ENCODE peak calls at places on chromosome 2, in five cellular contexts. Z, Y, S, P and E are unnamed samples.
A peak's percentile ranks its signal among the peaks of the same experiment; 100 is the strongest.

GRCh38 chr2:72579595-72580180 is 246.1 kb downstream of the EXOC6B start:
- DNase-seq in Z (no peak), S (no peak), P (no peak), Y (peak; percentile 17), E (peak; percentile 53)

GRCh38 chr2:29455202-29455885 is 340.1 kb downstream of the CLIP4 start:
- DNase-seq in Y (no peak), Z (no peak), S (no peak), P (no peak), E (no peak)

GRCh38 chr2:223019987-223020717 is 31.8 kb upstream of the KCNE4 start:
- DNase-seq in Z (no peak), S (no peak), P (no peak), Y (no peak), E (no peak)

GRCh38 chr2:195425328-195425727 is 231.7 kb upstream of the SLC39A10 start:
- DNase-seq in Y (no peak), Z (no peak), P (no peak), S (no peak), E (no peak)

GRCh38 chr2:219402665-219403515 is 15.2 kb upstream of the DNPEP start:
- DNase-seq in Y (peak; percentile 68), S (peak; percentile 81), P (peak; percentile 48), Z (no peak), E (peak; percentile 71)

GRCh38 chr2:15146960-15147359 is 414.2 kb downstream of the NBAS start:
- DNase-seq in P (no peak), S (no peak), Z (no peak), Y (no peak), E (no peak)

GRCh38 chr2:84919885-84920580 is 14.6 kb downstream of the TMSB10 start:
- DNase-seq in P (no peak), S (peak; percentile 58), Y (peak; percentile 62), Z (peak; percentile 69), E (peak; percentile 98)

GRCh38 chr2:148877403-148877740 is 2.3 kb downstream of the KIF5C start:
- DNase-seq in Y (no peak), Z (no peak), P (no peak), S (no peak), E (no peak)

GRCh38 chr2:206150631-206151030 is 8.6 kb downstream of the NDUFS1 start:
- DNase-seq in S (no peak), P (no peak), Y (no peak), Z (no peak), E (no peak)

GRCh38 chr2:191847764-191848163 is 876 bp upstream of the CAVIN2 start:
- DNase-seq in Y (no peak), Z (no peak), S (no peak), P (no peak), E (no peak)

GRCh38 chr2:78977661-78978145 is 47.8 kb upstream of the REG3G start:
- DNase-seq in S (no peak), Y (no peak), P (no peak), Z (no peak), E (no peak)

GRCh38 chr2:85978883-85979780 is 90.3 kb upstream of the ST3GAL5 start:
- DNase-seq in P (no peak), S (no peak), Y (no peak), Z (peak; percentile 43), E (no peak)

GRCh38 chr2:173414823-173415322 is 60.2 kb downstream of the CDCA7 start:
- DNase-seq in S (no peak), Z (no peak), P (no peak), Y (no peak), E (peak; percentile 84)

GRCh38 chr2:199850250-199850717 is 708 bp downstream of the FTCDNL1 start:
- DNase-seq in P (no peak), Y (no peak), Z (no peak), S (no peak), E (no peak)

GRCh38 chr2:74618410-74619083 is 29.6 kb downstream of the M1AP start:
- DNase-seq in Y (no peak), S (no peak), Z (no peak), P (no peak), E (no peak)

GRCh38 chr2:16397681-16398475 is 267.8 kb downstream of the CYRIA start:
- DNase-seq in Y (no peak), Z (no peak), P (no peak), S (no peak), E (no peak)

GRCh38 chr2:199100326-199101110 is 357.2 kb downstream of the SATB2 start:
- DNase-seq in Z (no peak), Y (no peak), P (no peak), S (no peak), E (no peak)

GRCh38 chr2:143936758-143937562 is 583.0 kb downstream of the ZEB2 start:
- DNase-seq in S (peak; percentile 51), Y (no peak), Z (peak; percentile 59), P (no peak), E (no peak)

GRCh38 chr2:27494284-27494943 is 586 bp downstream of the FNDC4 start:
- DNase-seq in S (peak; percentile 75), Y (no peak), Z (peak; percentile 75), P (no peak), E (no peak)

GRCh38 chr2:119149611-119150010 is 8.9 kb downstream of the C1QL2 start:
- DNase-seq in Z (no peak), Y (no peak), S (no peak), P (no peak), E (no peak)

GRCh38 chr2:134178109-134178877 is 75.6 kb upstream of the MGAT5 start:
- DNase-seq in P (no peak), Z (no peak), Y (no peak), S (no peak), E (no peak)

GRCh38 chr2:14016289-14016955 is 616.1 kb upstream of the LRATD1 start:
- DNase-seq in S (no peak), Y (no peak), Z (no peak), P (no peak), E (no peak)

GRCh38 chr2:215357660-215358059 is 45.8 kb downstream of the ATIC start:
- DNase-seq in P (no peak), Z (no peak), Y (no peak), S (no peak), E (no peak)

GRCh38 chr2:157722580-157723234 is 94.0 kb upstream of the ACVR1C start:
- DNase-seq in Y (no peak), P (no peak), Z (no peak), S (no peak), E (peak; percentile 18)

GRCh38 chr2:61733563-61733962 is 120.3 kb downstream of the FAM161A start:
- DNase-seq in Z (no peak), Y (no peak), S (no peak), P (no peak), E (peak; percentile 27)

GRCh38 chr2:196565982-196566381 is 73.5 kb upstream of the CCDC150 start:
- DNase-seq in S (no peak), Z (no peak), P (no peak), Y (no peak), E (no peak)

GRCh38 chr2:198374375-198375072 is 570.1 kb downstream of the PLCL1 start:
- DNase-seq in P (peak; percentile 47), S (no peak), Y (peak; percentile 33), Z (no peak), E (peak; percentile 57)

GRCh38 chr2:18763338-18763737 is 174.0 kb upstream of the NT5C1B start:
- DNase-seq in Y (no peak), S (no peak), Z (no peak), P (no peak), E (no peak)

GRCh38 chr2:105118960-105119359 is 81.1 kb downstream of the MRPS9 start:
- DNase-seq in P (no peak), S (no peak), Z (no peak), Y (peak; percentile 35), E (no peak)

GRCh38 chr2:200275281-200276103 is 31.0 kb upstream of the SPATS2L start:
- DNase-seq in Y (no peak), S (peak; percentile 54), P (no peak), Z (no peak), E (no peak)

GRCh38 chr2:209682646-209683045 is 89.0 kb upstream of the UNC80 start:
- DNase-seq in Y (no peak), P (no peak), S (no peak), Z (no peak), E (no peak)

GRCh38 chr2:4272261-4272858 is 569.0 kb downstream of the DCDC2C start:
- DNase-seq in Y (no peak), Z (no peak), P (no peak), S (no peak), E (no peak)

GRCh38 chr2:9288233-9288632 is 81.6 kb downstream of the ASAP2 start:
- DNase-seq in Z (no peak), S (no peak), Y (no peak), P (no peak), E (peak; percentile 79)

GRCh38 chr2:172864182-172864581 is 128.5 kb downstream of the RAPGEF4 start:
- DNase-seq in S (peak; percentile 70), P (peak; percentile 66), Z (no peak), Y (peak; percentile 56), E (peak; percentile 42)

GRCh38 chr2:45131587-45131986 is 122.3 kb upstream of the SIX2 start:
- DNase-seq in Y (no peak), P (no peak), Z (no peak), S (no peak), E (no peak)

GRCh38 chr2:23250371-23250770 is 134.6 kb upstream of the KLHL29 start:
- DNase-seq in Z (no peak), S (peak; percentile 59), Y (no peak), P (no peak), E (no peak)

GRCh38 chr2:84717302-84717701 is 163.6 kb downstream of the TRABD2A start:
- DNase-seq in Z (no peak), P (no peak), Y (no peak), S (no peak), E (no peak)

GRCh38 chr2:12722445-12723316 is 5.9 kb downstream of the TRIB2 start:
- DNase-seq in Z (no peak), S (no peak), Y (no peak), P (no peak), E (peak; percentile 44)
- TF ChIP-seq CTCF in Z (no peak), S (no peak), Y (no peak), P (no peak), E (no peak)

GRCh38 chr2:42960835-42961165 is 168.4 kb upstream of the HAAO start:
- DNase-seq in Z (no peak), P (no peak), S (no peak), Y (no peak), E (no peak)
- H3K4me3 ChIP-seq in Z (no peak overlapping the region), P (no peak overlapping the region), S (no peak overlapping the region), Y (no peak overlapping the region), E (no peak overlapping the region)

GRCh38 chr2:241149925-241150659 is at the start of gene PPP1R7:
- DNase-seq in Z (peak; percentile 96), P (peak; percentile 88), Y (peak; percentile 95), S (peak; percentile 97), E (peak; percentile 88)
- TF ChIP-seq CTCF in Z (no peak), P (no peak), Y (peak; percentile 17), S (no peak), E (peak; percentile 17)

DNA sequence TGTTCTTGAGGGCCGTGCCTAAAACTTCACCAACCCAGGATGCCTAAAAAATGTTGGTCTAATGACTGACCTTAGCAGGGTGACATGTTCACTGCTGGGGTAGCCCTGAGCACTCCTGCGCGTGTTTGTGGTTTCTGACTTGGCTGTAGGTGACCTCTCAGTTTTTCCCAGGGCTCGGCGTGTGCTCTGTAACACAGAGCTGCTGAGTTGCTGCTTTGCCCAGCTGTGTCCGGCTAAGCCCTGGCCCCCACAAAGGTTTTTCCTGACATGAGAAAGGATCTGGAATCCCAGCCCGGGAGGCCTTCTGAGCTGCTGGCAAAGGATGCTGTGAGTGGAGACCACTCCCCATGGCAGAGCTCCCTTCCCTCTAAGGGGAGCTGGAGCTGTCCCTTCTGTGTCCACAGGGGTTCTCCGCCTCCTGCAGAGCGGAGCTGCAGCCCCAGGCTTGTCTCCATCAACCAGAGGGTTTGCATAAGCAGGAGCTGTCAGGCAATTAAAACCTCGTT is 52.7 kb downstream of the CRIM1 start:
- DNase-seq in Z (no peak), Y (no peak), P (no peak), S (peak; percentile 42), E (no peak)
- H3K4me3 ChIP-seq in Z (no peak overlapping the region), Y (no peak overlapping the region), P (no peak overlapping the region), S (peak overlapping the region; percentile 17), E (no peak overlapping the region)